ENCODE peak calls at places on chromosomes 11 and 22, in seven cellular contexts. W is A549; L is cardiac muscle cell; O is MM.1S; T is dorsolateral prefrontal cortex; M is CD4-positive, alpha-beta T cell; V is ovary. H is an unnamed sample.

GRCh38 chr11:114156766-114157165 is 97.3 kb downstream of the ZBTB16 start:
- DNase-seq in W (no peak), L (no peak), O (no peak), T (no peak), M (no peak), V (no peak), H (no peak)

GRCh38 chr22:36079041-36079440 is 50.4 kb upstream of the RBFOX2 start:
- DNase-seq in W (no peak), L (no peak), O (no peak), T (no peak), M (no peak), V (no peak), H (no peak)

GRCh38 chr11:114317738-114318137 is 21.5 kb downstream of the NNMT start:
- DNase-seq in W (no peak), L (peak; percentile 77), O (peak; percentile 77), T (no peak), M (no peak), V (peak; percentile 30), H (no peak)

GRCh38 chr22:29824677-29825076 is 13.4 kb downstream of the ASCC2 start:
- DNase-seq in W (no peak), L (no peak), O (no peak), T (no peak), M (no peak), V (no peak), H (no peak)

GRCh38 chr11:22742149-22742548 is 75.7 kb downstream of the GAS2 start:
- DNase-seq in W (no peak), L (no peak), O (no peak), T (no peak), M (no peak), V (no peak), H (no peak)

GRCh38 chr11:133476570-133477262 is 55.6 kb downstream of the OPCML start:
- DNase-seq in W (no peak), L (no peak), O (no peak), T (no peak), M (no peak), V (no peak), H (no peak)

GRCh38 chr22:37326726-37327125 is 44.4 kb downstream of the CYTH4 start:
- DNase-seq in W (no peak), L (no peak), O (no peak), T (no peak), M (no peak), V (no peak), H (no peak)

GRCh38 chr11:115247404-115247803 is 256.8 kb downstream of the CADM1 start:
- DNase-seq in W (no peak), L (no peak), O (no peak), T (no peak), M (no peak), V (no peak), H (no peak)

GRCh38 chr11:73597340-73597955 is 464 bp downstream of the FAM168A start:
- DNase-seq in W (no peak), L (no peak), O (no peak), T (no peak), M (no peak), V (no peak), H (no peak)

DNA sequence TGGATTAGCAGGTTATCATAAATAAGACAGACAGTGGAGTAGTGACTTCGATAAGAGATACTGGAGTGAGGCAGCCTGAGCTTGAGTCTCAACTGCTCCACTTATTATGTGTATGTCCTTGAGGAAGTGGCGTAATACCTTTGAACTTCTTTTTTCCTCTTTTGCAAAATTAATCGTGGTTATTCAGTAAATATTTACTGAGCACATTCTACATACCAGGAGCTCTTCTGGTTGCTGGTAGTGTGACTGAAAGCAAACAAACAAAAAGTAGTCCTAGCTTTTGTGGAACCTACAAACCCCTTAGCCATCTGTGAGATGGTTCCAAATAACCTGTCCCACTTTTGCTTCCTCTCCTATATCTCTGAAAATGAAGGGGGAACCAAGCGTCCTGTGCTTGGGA is 125.6 kb upstream of the ASPHD2 start:
- DNase-seq in W (no peak), L (no peak), O (no peak), T (no peak), M (no peak), V (no peak), H (no peak)
- H3K27ac ChIP-seq in W (no peak overlapping the region), L (no peak overlapping the region), O (no peak overlapping the region), T (no peak overlapping the region), M (no peak overlapping the region), V (no peak overlapping the region), H (no peak overlapping the region)

GRCh38 chr11:65919151-65920034 is at the start of gene DRAP1:
- DNase-seq in W (peak; percentile 86), L (peak; percentile 100), O (peak; percentile 99), T (peak; percentile 97), M (peak; percentile 100), V (peak; percentile 99), H (peak; percentile 99)

GRCh38 chr11:65921033-65921555 is 1.9 kb downstream of the DRAP1 start:
- DNase-seq in W (no peak), L (no peak), O (no peak), T (no peak), M (no peak), V (no peak), H (no peak)

GRCh38 chr11:65921876-65922275 is 2.6 kb downstream of the DRAP1 start:
- DNase-seq in W (no peak), L (no peak), O (no peak), T (no peak), M (no peak), V (no peak), H (no peak)

GRCh38 chr11:65918211-65919150 is at the start of gene C11orf68:
- DNase-seq in W (no peak), L (peak; percentile 47), O (peak; percentile 45), T (peak; percentile 29), M (no peak), V (no peak), H (no peak)

GRCh38 chr11:65920035-65920802 is 993 bp downstream of the DRAP1 start:
- DNase-seq in W (no peak), L (no peak), O (no peak), T (no peak), M (no peak), V (no peak), H (no peak)
- TF ChIP-seq CTCF in W (no peak), L (no peak), O (no peak), T (no peak), M (no peak), V (no peak), H (no peak)

GRCh38 chr11:128627666-128628342 is 40.4 kb upstream of the ETS1 start:
- DNase-seq in W (no peak), L (no peak), O (no peak), T (no peak), M (no peak), V (no peak), H (peak; percentile 21)

GRCh38 chr11:128624269-128625170 is 37.2 kb upstream of the ETS1 start:
- DNase-seq in W (no peak), L (no peak), O (peak; percentile 71), T (no peak), M (peak; percentile 72), V (no peak), H (no peak)

GRCh38 chr11:128626913-128627665 is 39.7 kb upstream of the ETS1 start:
- DNase-seq in W (no peak), L (no peak), O (no peak), T (no peak), M (no peak), V (no peak), H (no peak)

GRCh38 chr11:128625316-128625715 is 38.0 kb upstream of the ETS1 start:
- DNase-seq in W (no peak), L (no peak), O (no peak), T (no peak), M (no peak), V (no peak), H (no peak)

GRCh38 chr11:128625766-128626165 is 38.4 kb upstream of the ETS1 start:
- DNase-seq in W (no peak), L (no peak), O (no peak), T (no peak), M (no peak), V (no peak), H (no peak)
- H3K27ac ChIP-seq in W (no peak overlapping the region), L (no peak overlapping the region), O (peak overlapping the region; percentile 85), T (no peak overlapping the region), M (peak overlapping the region; percentile 78), V (no peak overlapping the region), H (no peak overlapping the region)

GRCh38 chr11:34358258-34358665 is 452 bp upstream of the ABTB2 start:
- DNase-seq in W (peak; percentile 71), L (peak; percentile 69), O (no peak), T (no peak), M (peak; percentile 9), V (peak; percentile 74), H (peak; percentile 81)

GRCh38 chr11:34358666-34359547 is 1.1 kb upstream of the ABTB2 start:
- DNase-seq in W (peak; percentile 82), L (peak; percentile 87), O (peak; percentile 84), T (peak; percentile 76), M (peak; percentile 46), V (peak; percentile 79), H (peak; percentile 88)

GRCh38 chr11:34360056-34360455 is 2.2 kb upstream of the ABTB2 start:
- DNase-seq in W (no peak), L (no peak), O (no peak), T (no peak), M (no peak), V (no peak), H (no peak)

GRCh38 chr11:34357646-34358257 is at the start of gene ABTB2:
- DNase-seq in W (peak; percentile 96), L (peak; percentile 99), O (peak; percentile 98), T (peak; percentile 98), M (peak; percentile 92), V (peak; percentile 98), H (peak; percentile 98)

GRCh38 chr11:34359548-34359891 is 1.7 kb upstream of the ABTB2 start:
- DNase-seq in W (no peak), L (no peak), O (no peak), T (no peak), M (no peak), V (no peak), H (no peak)
- TF ChIP-seq CTCF in W (peak; percentile 40), L (no peak), O (peak; percentile 2), T (peak; percentile 53), M (peak; percentile 47), V (no peak), H (peak; percentile 1)

GRCh38 chr11:44623321-44623715 is 57.9 kb downstream of the CD82 start:
- DNase-seq in W (no peak), L (no peak), O (no peak), T (peak; percentile 21), M (no peak), V (peak; percentile 3), H (peak; percentile 50)
- H3K27ac ChIP-seq in W (no peak overlapping the region), L (no peak overlapping the region), O (no peak overlapping the region), T (no peak overlapping the region), M (no peak overlapping the region), V (no peak overlapping the region), H (no peak overlapping the region)

GRCh38 chr11:126607374-126607773 is 251.9 kb downstream of the ST3GAL4 start:
- DNase-seq in W (peak; percentile 59), L (peak; percentile 58), O (peak; percentile 45), T (peak; percentile 73), M (no peak), V (no peak), H (no peak)
- TF ChIP-seq CTCF in W (peak; percentile 72), L (peak; percentile 77), O (peak; percentile 92), T (peak; percentile 80), M (no peak), V (no peak), H (no peak)

DNA sequence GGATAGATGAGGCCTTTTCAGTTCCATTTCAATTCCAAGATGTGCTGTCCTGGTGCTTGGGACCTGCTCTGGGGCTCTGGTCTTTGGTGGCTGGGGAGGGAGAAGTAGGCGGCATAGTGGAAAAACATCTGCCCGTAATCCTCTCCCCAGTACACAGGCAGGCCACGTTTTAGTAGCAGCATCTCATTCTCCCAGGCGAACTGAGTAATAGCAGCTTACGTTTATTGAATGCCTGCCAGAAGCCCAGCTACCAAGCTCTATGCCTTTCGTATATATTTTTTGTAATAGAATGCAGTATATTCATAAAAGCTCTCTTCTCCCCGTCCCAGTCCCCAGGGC is 11.4 kb downstream of the ACO2 start:
- DNase-seq in W (no peak), L (no peak), O (no peak), T (no peak), M (no peak), V (no peak), H (no peak)
- H3K27ac ChIP-seq in W (no peak overlapping the region), L (peak overlapping the region; percentile 14), O (no peak overlapping the region), T (peak overlapping the region; percentile 91), M (no peak overlapping the region), V (no peak overlapping the region), H (peak overlapping the region; percentile 90)